ENCODE peak calls at places on chromosomes 1 and 21, in nine cellular contexts. N is stimulated activated naive B cell treated with anti-CD40 and anti-IgM and Interleukin-4, amounts not matched to agents 10 μg/mL and 1 μg/mL and 100 μg/mL, for 72 hours; E is stimulated activated naive CD4-positive, alpha-beta T cell; A is GM12865; H is AG04449; P is fibroblast of pulmonary artery; Z is hepatocyte; U is hypothalamus; Y is psoas muscle. J is an unnamed sample.

GRCh38 chr1:50959913-50960844 is at the start of gene FAF1:
- DNase-seq in N (peak), E (peak), A (peak), H (peak), P (peak), Z (peak), U (peak), Y (peak), J (peak)

GRCh38 chr1:95057361-95057760 is 15.4 kb downstream of the ALG14 start:
- DNase-seq in N (no peak), E (no peak), A (no peak), H (no peak), P (no peak), Z (no peak), U (no peak), Y (no peak), J (no peak)

GRCh38 chr21:45727390-45727789 is 83.9 kb downstream of the PCBP3 start:
- DNase-seq in N (no peak), E (no peak), A (no peak), H (no peak), P (no peak), Z (no peak), U (no peak), Y (no peak), J (no peak)

GRCh38 chr1:177310326-177310725 is 139.6 kb downstream of the BRINP2 start:
- DNase-seq in N (no peak), E (no peak), A (no peak), H (no peak), P (no peak), Z (no peak), U (peak), Y (no peak), J (no peak)

GRCh38 chr1:108079550-108079949 is 114.6 kb upstream of the VAV3 start:
- DNase-seq in N (no peak), E (no peak), A (peak), H (no peak), P (no peak), Z (no peak), U (no peak), Y (no peak), J (no peak)

GRCh38 chr1:222815367-222815765 is 527 bp downstream of the DISP1 start:
- DNase-seq in N (no peak), E (peak), A (no peak), H (no peak), P (peak), Z (peak), U (no peak), Y (no peak), J (peak)

GRCh38 chr1:229266269-229266668 is 4.6 kb upstream of the RAB4A start:
- DNase-seq in N (no peak), E (no peak), A (no peak), H (no peak), P (no peak), Z (no peak), U (no peak), Y (no peak), J (no peak)

GRCh38 chr1:53135735-53136114 is 6.7 kb downstream of the SLC1A7 start:
- DNase-seq in N (no peak), E (no peak), A (no peak), H (peak), P (peak), Z (no peak), U (no peak), Y (no peak), J (no peak)

GRCh38 chr1:21932127-21932526 is 5.0 kb downstream of the HSPG2 start:
- DNase-seq in N (no peak), E (no peak), A (no peak), H (no peak), P (peak), Z (no peak), U (no peak), Y (peak), J (no peak)

GRCh38 chr1:143748906-143749305 is 222.9 kb downstream of the FAM72C start:
- DNase-seq in N (no peak), E (no peak), A (no peak), H (no peak), P (no peak), Z (no peak), U (no peak), Y (no peak), J (no peak)

GRCh38 chr1:234975941-234976871 is 152.4 kb downstream of the TOMM20 start:
- DNase-seq in N (no peak), E (no peak), A (no peak), H (no peak), P (no peak), Z (no peak), U (no peak), Y (peak), J (peak)

GRCh38 chr1:117318456-117318855 is 48.8 kb upstream of the MAN1A2 start:
- DNase-seq in N (no peak), E (no peak), A (no peak), H (no peak), P (no peak), Z (no peak), U (no peak), Y (no peak), J (no peak)

GRCh38 chr1:219576931-219577330 is 36.0 kb downstream of the ZC3H11B start:
- DNase-seq in N (no peak), E (no peak), A (no peak), H (no peak), P (no peak), Z (no peak), U (no peak), Y (no peak), J (no peak)

GRCh38 chr21:15252437-15252836 is 187.6 kb upstream of the NRIP1 start:
- DNase-seq in N (no peak), E (no peak), A (no peak), H (no peak), P (no peak), Z (no peak), U (no peak), Y (no peak), J (no peak)

GRCh38 chr1:238658766-238659165 is 727.6 kb upstream of the CHRM3 start:
- DNase-seq in N (no peak), E (no peak), A (no peak), H (no peak), P (peak), Z (peak), U (no peak), Y (no peak), J (no peak)

GRCh38 chr1:48996311-48996710 is 219.6 kb upstream of the BEND5 start:
- DNase-seq in N (no peak), E (no peak), A (no peak), H (no peak), P (no peak), Z (no peak), U (no peak), Y (no peak), J (no peak)

GRCh38 chr1:246034630-246035029 is 472.4 kb downstream of the SMYD3 start:
- DNase-seq in N (no peak), E (no peak), A (no peak), H (no peak), P (no peak), Z (no peak), U (no peak), Y (no peak), J (no peak)

GRCh38 chr1:6859415-6860343 is 74.4 kb downstream of the CAMTA1 start:
- DNase-seq in N (no peak), E (no peak), A (no peak), H (peak), P (peak), Z (peak), U (no peak), Y (no peak), J (peak)

J was measured in DMS53.